ENCODE peak calls at places on chromosomes 6 and 20, in ten cellular contexts. N, R, C, H, L, B, Z, S, A and E are unnamed samples.

GRCh38 chr6:113776998-113777397 is 80.1 kb upstream of the MARCKS start:
- DNase-seq in N (no peak), A (no peak), Z (no peak), H (peak; percentile 34), L (no peak), R (no peak), C (peak; percentile 5), B (peak; percentile 59), S (no peak), E (no peak)

GRCh38 chr20:52593634-52594033 is 378.5 kb upstream of the TSHZ2 start:
- DNase-seq in N (no peak), A (no peak), Z (no peak), S (no peak), C (no peak), L (no peak), B (no peak), R (no peak), H (no peak), E (no peak)

GRCh38 chr20:24765316-24766142 is 183.5 kb upstream of the CST7 start:
- DNase-seq in L (no peak), B (no peak), Z (no peak), H (no peak), R (no peak), S (no peak), N (no peak), A (no peak), C (no peak), E (no peak)

GRCh38 chr6:30463651-30464618 is 25.4 kb upstream of the HLA-E start:
- DNase-seq in C (peak; percentile 50), S (peak; percentile 73), Z (no peak), B (no peak), L (peak; percentile 40), H (peak; percentile 42), R (no peak), A (peak; percentile 78), N (no peak), E (no peak)

GRCh38 chr6:150403458-150404245 is 34.8 kb downstream of the IYD start:
- DNase-seq in R (no peak), A (peak; percentile 86), N (no peak), H (peak; percentile 97), S (no peak), Z (no peak), C (peak; percentile 83), L (no peak), B (no peak), E (peak; percentile 39)

GRCh38 chr6:147078602-147079001 is 125.6 kb upstream of the STXBP5 start:
- DNase-seq in R (no peak), B (no peak), C (peak; percentile 63), S (no peak), L (no peak), H (peak; percentile 15), N (no peak), Z (no peak), A (no peak), E (no peak)

GRCh38 chr6:55869731-55870130 is 5.7 kb downstream of the BMP5 start:
- DNase-seq in N (no peak), L (no peak), Z (no peak), B (no peak), S (no peak), H (no peak), R (no peak), A (no peak), C (no peak), E (no peak)

GRCh38 chr20:57061058-57061900 is 205.2 kb downstream of the BMP7 start:
- DNase-seq in C (no peak), H (no peak), Z (no peak), R (peak; percentile 14), N (peak; percentile 72), A (no peak), L (no peak), S (no peak), B (peak; percentile 53), E (peak; percentile 58)

GRCh38 chr6:75930954-75931689 is 141.3 kb downstream of the IMPG1 start:
- DNase-seq in S (no peak), N (no peak), B (no peak), H (peak; percentile 31), C (peak; percentile 52), R (no peak), L (no peak), Z (no peak), A (peak; percentile 83), E (no peak)

GRCh38 chr20:22462975-22463914 is 121.1 kb downstream of the FOXA2 start:
- DNase-seq in B (no peak), R (no peak), C (no peak), H (no peak), S (no peak), N (no peak), A (no peak), L (no peak), Z (no peak), E (no peak)

GRCh38 chr6:111015656-111016190 is 33.9 kb downstream of the RPF2 start:
- DNase-seq in C (no peak), L (no peak), R (no peak), N (no peak), A (no peak), S (no peak), B (no peak), Z (no peak), H (no peak), E (no peak)

GRCh38 chr20:20752712-20753111 is 40.3 kb upstream of the RALGAPA2 start:
- DNase-seq in Z (no peak), B (no peak), A (no peak), L (no peak), H (no peak), N (no peak), C (no peak), S (no peak), R (no peak), E (peak; percentile 46)

GRCh38 chr6:135281227-135281626 is 100.1 kb downstream of the MYB start:
- DNase-seq in Z (no peak), R (peak; percentile 44), B (no peak), C (no peak), S (no peak), A (no peak), H (no peak), L (no peak), N (no peak), E (no peak)

GRCh38 chr6:56096454-56096853 is 150.9 kb downstream of the COL21A1 start:
- DNase-seq in Z (no peak), C (no peak), L (no peak), N (no peak), S (no peak), A (no peak), R (no peak), B (no peak), H (peak; percentile 34), E (no peak)

GRCh38 chr20:61940491-61940890 is 125.2 kb downstream of the TAF4 start:
- DNase-seq in R (no peak), N (no peak), Z (no peak), L (peak; percentile 5), C (no peak), A (peak; percentile 16), B (no peak), H (no peak), S (peak; percentile 23), E (no peak)

GRCh38 chr20:59525500-59526241 is 78.7 kb upstream of the PHACTR3 start:
- DNase-seq in A (peak; percentile 84), B (peak; percentile 86), L (peak; percentile 62), R (peak; percentile 26), S (no peak), H (no peak), C (peak; percentile 13), N (no peak), Z (no peak), E (peak; percentile 10)

GRCh38 chr6:70059047-70059719 is 192.8 kb downstream of the COL19A1 start:
- DNase-seq in S (no peak), N (no peak), L (no peak), C (no peak), H (no peak), Z (no peak), A (no peak), R (no peak), B (no peak), E (no peak)

GRCh38 chr6:34236423-34237315 is at the start of gene HMGA1:
- DNase-seq in H (peak; percentile 68), Z (peak; percentile 52), C (peak; percentile 86), B (peak; percentile 99), S (peak; percentile 94), A (peak; percentile 95), L (peak; percentile 90), N (peak; percentile 84), R (peak; percentile 97), E (peak; percentile 88)

DNA sequence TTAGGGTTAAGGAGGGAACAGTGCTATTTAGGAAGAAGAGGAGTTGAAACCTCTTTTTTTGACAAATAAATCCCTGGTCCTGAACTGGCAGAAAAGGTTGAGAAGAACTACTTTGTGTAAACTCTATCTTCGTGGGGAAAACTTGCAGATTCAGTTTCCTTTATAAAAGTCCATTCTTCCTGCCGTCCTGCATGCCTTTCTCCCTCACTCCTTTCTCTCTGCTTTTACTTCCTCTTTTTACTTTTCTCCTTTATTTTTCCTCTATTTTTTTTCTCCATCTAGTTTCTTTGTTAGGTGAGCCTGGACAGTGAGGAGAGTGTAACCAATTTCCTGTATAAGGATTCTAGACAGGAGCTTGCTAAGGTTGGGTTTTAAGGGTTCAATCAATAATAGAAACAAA is 52.7 kb downstream of the TPBG start:
- DNase-seq in N (no peak), H (no peak), Z (no peak), L (no peak), A (no peak), S (no peak), C (no peak), R (no peak), B (no peak), E (no peak)
- H3K27ac ChIP-seq in N (no peak overlapping the region), H (no peak overlapping the region), Z (no peak overlapping the region), L (no peak overlapping the region), A (no peak overlapping the region), S (no peak overlapping the region), C (no peak overlapping the region), R (no peak overlapping the region), B (no peak overlapping the region), E (no peak overlapping the region)

DNA sequence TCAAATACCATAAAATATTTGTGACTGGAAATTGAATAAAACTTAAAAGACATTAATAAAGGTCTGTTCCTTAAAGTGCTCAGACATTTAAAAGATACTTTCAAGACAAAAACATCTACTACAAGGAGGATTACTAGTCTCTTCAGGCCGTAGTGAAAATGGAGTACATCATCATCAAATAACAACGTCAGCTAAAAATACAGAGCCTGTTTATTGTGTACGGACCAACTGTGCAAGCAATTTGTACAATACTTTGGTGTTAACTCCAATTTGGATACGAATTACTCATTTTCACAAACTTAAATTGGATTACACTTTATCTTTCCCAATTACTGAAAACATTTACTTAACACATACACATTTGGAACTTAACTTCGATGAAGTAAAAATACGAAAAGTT is 852 bp downstream of the CYP39A1 start:
- DNase-seq in Z (no peak), S (no peak), B (no peak), H (no peak), R (peak; percentile 51), L (no peak), C (no peak), N (no peak), A (no peak), E (no peak)
- H3K4me3 ChIP-seq in Z (peak overlapping the region; percentile 88), S (peak overlapping the region; percentile 93), B (peak overlapping the region; percentile 62), H (peak overlapping the region; percentile 83), R (peak overlapping the region; percentile 85), L (peak overlapping the region; percentile 92), C (no peak overlapping the region), N (peak overlapping the region; percentile 92), A (peak overlapping the region; percentile 98), E (peak overlapping the region; percentile 96)

GRCh38 chr6:96760153-96760687 is 77.1 kb downstream of the GPR63 start:
- DNase-seq in B (no peak), R (peak; percentile 4), A (no peak), S (no peak), H (no peak), N (no peak), C (no peak), L (no peak), Z (no peak), E (no peak)
- TF ChIP-seq CTCF in B (no peak), R (peak; percentile 44), A (no peak), S (no peak), H (no peak), N (no peak), C (no peak), L (peak; percentile 31), Z (no peak), E (no peak)

GRCh38 chr20:34982270-34983088 is 26.8 kb downstream of the MYH7B start:
- DNase-seq in R (no peak), L (no peak), Z (no peak), B (no peak), C (no peak), N (no peak), S (no peak), A (peak; percentile 62), H (no peak), E (no peak)
- H3K27ac ChIP-seq in R (no peak overlapping the region), L (peak overlapping the region; percentile 93), Z (no peak overlapping the region), B (no peak overlapping the region), C (no peak overlapping the region), N (no peak overlapping the region), S (no peak overlapping the region), A (no peak overlapping the region), H (no peak overlapping the region), E (no peak overlapping the region)